ENCODE peak calls at places on chromosomes 6 and 20, in ten cellular contexts. N is transverse colon, Q is fibroblast of lung, I is BE2C, S is astrocyte of the cerebellum, P is stomach, G is fibroblast of mammary gland, O is cardiac fibroblast, K is body of pancreas, M is GM23338. B is an unnamed sample.

GRCh38 chr20:11901127-11901526 is 16.6 kb upstream of the BTBD3 start:
- DNase-seq in G (peak; percentile 89), N (no peak), S (peak; percentile 77), M (peak; percentile 20), I (no peak), Q (peak; percentile 53), K (no peak), P (no peak), O (peak; percentile 90), B (peak; percentile 92)

GRCh38 chr6:22826961-22827360 is 257.6 kb downstream of the HDGFL1 start:
- DNase-seq in P (no peak), Q (no peak), G (no peak), K (no peak), M (no peak), O (peak; percentile 19), N (no peak), S (no peak), I (no peak), B (peak; percentile 82)

GRCh38 chr6:143176090-143177021 is 115.7 kb downstream of the AIG1 start:
- DNase-seq in M (peak; percentile 45), O (peak; percentile 89), Q (peak; percentile 63), K (no peak), N (no peak), P (no peak), I (peak; percentile 19), S (peak; percentile 97), G (peak; percentile 90), B (peak; percentile 92)

GRCh38 chr6:24574809-24575208 is 71.2 kb downstream of the KIAA0319 start:
- DNase-seq in G (no peak), N (no peak), M (no peak), Q (no peak), I (peak; percentile 46), S (no peak), P (no peak), O (no peak), K (no peak), B (peak; percentile 34)

GRCh38 chr6:102571236-102571908 is 1177.9 kb downstream of the GRIK2 start:
- DNase-seq in Q (no peak), O (no peak), G (no peak), P (no peak), N (no peak), K (no peak), I (no peak), S (peak; percentile 29), M (peak; percentile 11), B (no peak)

GRCh38 chr20:60007452-60007851 is 49.2 kb downstream of the CDH26 start:
- DNase-seq in N (no peak), Q (no peak), M (no peak), K (no peak), O (no peak), P (no peak), I (no peak), G (peak; percentile 6), S (no peak), B (no peak)

GRCh38 chr6:128731249-128732165 is 151.4 kb upstream of the LAMA2 start:
- DNase-seq in O (peak; percentile 81), M (peak; percentile 76), G (peak; percentile 70), N (no peak), P (no peak), Q (peak; percentile 73), K (no peak), S (peak; percentile 32), I (peak; percentile 24), B (peak; percentile 47)

GRCh38 chr6:47478233-47479155 is 905 bp downstream of the CD2AP start:
- DNase-seq in N (peak; percentile 41), S (no peak), G (peak; percentile 35), M (peak; percentile 63), K (peak; percentile 18), I (no peak), O (peak; percentile 42), Q (peak; percentile 37), P (no peak), B (peak; percentile 66)

GRCh38 chr6:131685266-131685780 is 15.9 kb downstream of the OR2A4 start:
- DNase-seq in Q (no peak), O (no peak), G (no peak), I (no peak), N (no peak), M (no peak), P (no peak), K (no peak), S (no peak), B (no peak)

GRCh38 chr6:170147832-170148708 is 142.8 kb downstream of the DLL1 start:
- DNase-seq in N (peak; percentile 28), O (no peak), I (peak; percentile 19), M (peak; percentile 46), K (peak; percentile 6), P (no peak), S (no peak), Q (no peak), G (no peak), B (no peak)

GRCh38 chr6:3455490-3456394 is 1.1 kb downstream of the SLC22A23 start:
- DNase-seq in P (peak; percentile 27), K (peak; percentile 64), Q (no peak), O (peak; percentile 14), N (peak; percentile 51), G (no peak), M (peak; percentile 54), I (no peak), S (no peak), B (peak; percentile 30)

GRCh38 chr6:119256978-119257462 is 92.5 kb downstream of the MAN1A1 start:
- DNase-seq in Q (no peak), I (no peak), N (no peak), K (no peak), P (no peak), M (no peak), O (no peak), G (no peak), S (no peak), B (no peak)

GRCh38 chr6:69894578-69895347 is 28.4 kb downstream of the COL19A1 start:
- DNase-seq in I (peak; percentile 81), G (peak; percentile 69), K (no peak), O (peak; percentile 88), S (peak; percentile 27), N (no peak), P (no peak), Q (peak; percentile 92), M (no peak), B (peak; percentile 89)

GRCh38 chr6:49004806-49005205 is 458.2 kb downstream of the MMUT start:
- DNase-seq in N (no peak), K (no peak), O (no peak), M (no peak), P (no peak), G (no peak), I (no peak), S (no peak), Q (no peak), B (peak; percentile 12)

GRCh38 chr20:2846698-2847097 is 6.2 kb downstream of the VPS16 start:
- DNase-seq in M (no peak), S (no peak), P (no peak), I (no peak), G (no peak), O (no peak), N (no peak), Q (no peak), K (no peak), B (no peak)

GRCh38 chr6:6393069-6393529 is 72.6 kb upstream of the F13A1 start:
- DNase-seq in P (no peak), K (no peak), I (no peak), Q (no peak), M (no peak), S (no peak), N (no peak), O (no peak), G (no peak), B (no peak)

GRCh38 chr6:79895382-79896100 is 51.8 kb downstream of the ELOVL4 start:
- DNase-seq in K (no peak), O (peak; percentile 7), I (no peak), G (peak; percentile 64), P (no peak), M (no peak), Q (no peak), N (no peak), S (no peak), B (peak; percentile 90)

GRCh38 chr20:10596726-10597125 is 77.1 kb downstream of the JAG1 start:
- DNase-seq in Q (peak; percentile 94), O (peak; percentile 90), S (no peak), P (no peak), I (no peak), M (no peak), K (no peak), G (peak; percentile 93), N (no peak), B (peak; percentile 80)

GRCh38 chr6:9933674-9934073 is 481.2 kb downstream of the TFAP2A start:
- DNase-seq in G (no peak), S (no peak), N (no peak), Q (no peak), P (no peak), O (no peak), K (no peak), I (no peak), M (no peak), B (peak; percentile 48)

GRCh38 chr6:85390105-85390728 is 59.7 kb upstream of the NT5E start:
- DNase-seq in G (peak; percentile 18), O (peak; percentile 55), P (no peak), Q (no peak), M (no peak), I (no peak), K (no peak), N (peak; percentile 52), S (no peak), B (no peak)
- H3K4me3 ChIP-seq in G (no peak overlapping the region), O (no peak overlapping the region), P (no peak overlapping the region), Q (no peak overlapping the region), M (no peak overlapping the region), I (no peak overlapping the region), K (no peak overlapping the region), N (no peak overlapping the region), S (no peak overlapping the region), B (no peak overlapping the region)

GRCh38 chr6:44260011-44260410 is 2.7 kb upstream of the SLC35B2 start:
- DNase-seq in P (no peak), S (no peak), M (no peak), N (no peak), I (no peak), G (no peak), K (no peak), O (no peak), Q (no peak), B (no peak)
- H3K4me3 ChIP-seq in P (no peak overlapping the region), S (no peak overlapping the region), M (no peak overlapping the region), N (no peak overlapping the region), I (no peak overlapping the region), G (no peak overlapping the region), K (no peak overlapping the region), O (no peak overlapping the region), Q (no peak overlapping the region), B (no peak overlapping the region)

DNA sequence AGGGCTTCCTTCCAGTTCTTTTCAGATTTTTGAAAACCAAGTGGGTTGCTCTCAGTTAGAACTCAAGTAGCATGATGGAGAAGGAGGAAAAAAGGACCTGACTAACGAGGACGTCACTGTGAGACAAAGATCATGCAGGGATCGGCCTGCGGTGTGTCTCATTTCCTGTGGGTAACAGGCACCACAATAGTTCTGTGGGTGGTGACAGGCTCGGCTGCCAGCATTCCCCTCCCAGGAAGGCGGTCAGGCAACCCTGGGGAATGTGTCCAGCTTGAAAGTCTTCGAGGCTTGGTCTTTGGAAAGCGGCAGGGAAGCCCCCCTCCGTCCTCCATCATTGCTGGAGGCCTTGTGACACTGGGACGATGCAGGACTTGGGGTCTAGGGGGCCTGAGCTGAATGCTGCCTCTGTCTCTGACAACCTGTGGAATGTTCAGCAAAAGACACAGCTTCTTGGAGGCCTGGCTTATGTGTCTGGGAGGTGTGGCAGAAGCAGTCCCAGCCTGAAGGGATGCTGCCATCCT is 121.0 kb downstream of the BCAS1 start:
- DNase-seq in M (no peak), Q (peak; percentile 70), O (peak; percentile 94), N (peak; percentile 69), P (peak; percentile 51), K (peak; percentile 19), S (peak; percentile 90), G (peak; percentile 95), I (no peak), B (peak; percentile 92)
- H3K4me3 ChIP-seq in M (no peak overlapping the region), Q (no peak overlapping the region), O (no peak overlapping the region), N (no peak overlapping the region), P (no peak overlapping the region), K (no peak overlapping the region), S (no peak overlapping the region), G (no peak overlapping the region), I (no peak overlapping the region), B (no peak overlapping the region)

GRCh38 chr20:47125553-47126373 is 230.7 kb downstream of the ZMYND8 start:
- DNase-seq in Q (peak; percentile 46), K (no peak), I (no peak), M (peak; percentile 41), G (peak; percentile 39), N (no peak), O (peak; percentile 44), P (no peak), S (no peak), B (peak; percentile 94)
- H3K4me3 ChIP-seq in Q (no peak overlapping the region), K (no peak overlapping the region), I (no peak overlapping the region), M (no peak overlapping the region), G (no peak overlapping the region), N (no peak overlapping the region), O (no peak overlapping the region), P (no peak overlapping the region), S (no peak overlapping the region), B (peak overlapping the region; percentile 23)

B was measured in mammary epithelial cell.